ENCODE peak calls at places on chromosomes 6 and 20, in six cellular contexts. One of them, this sample, is unnamed. For H3K27me3 and H3K4me1, the result is how much of the 10 kb centered on the place peaks cover.

GRCh38 chr20:40019510-40019909 is 669.5 kb downstream of the MAFB start:
- DNase-seq in H1: no peak
- DNase-seq in vagina: no peak
- DNase-seq in tibial nerve: no peak
- DNase-seq in adrenal gland: no peak
- DNase-seq in transverse colon: no peak
- DNase-seq in this sample: no peak

GRCh38 chr6:134235937-134236751 is 81.8 kb downstream of the SGK1 start:
- DNase-seq in H1: no peak
- DNase-seq in tibial nerve: no peak
- DNase-seq in adrenal gland: no peak
- DNase-seq in vagina: no peak
- DNase-seq in transverse colon: no peak
- DNase-seq in this sample: no peak

GRCh38 chr6:152240983-152241766 is 396.0 kb downstream of the SYNE1 start:
- DNase-seq in H1: no peak
- DNase-seq in tibial nerve: no peak
- DNase-seq in adrenal gland: no peak
- DNase-seq in vagina: no peak
- DNase-seq in transverse colon: no peak
- DNase-seq in this sample: no peak

GRCh38 chr6:13412639-13413465 is 74.5 kb downstream of the GFOD1 start:
- DNase-seq in H1: no peak
- DNase-seq in vagina: no peak
- DNase-seq in transverse colon: no peak
- DNase-seq in adrenal gland: no peak
- DNase-seq in tibial nerve: no peak
- DNase-seq in this sample: no peak

GRCh38 chr20:4573564-4574355 is 147.9 kb upstream of the PRND start:
- DNase-seq in tibial nerve: no peak
- DNase-seq in transverse colon: no peak
- DNase-seq in vagina: no peak
- DNase-seq in adrenal gland: no peak
- DNase-seq in H1: no peak
- DNase-seq in this sample: no peak

GRCh38 chr6:131116755-131117360 is 18.4 kb upstream of the AKAP7 start:
- DNase-seq in tibial nerve: no peak
- DNase-seq in adrenal gland: no peak
- DNase-seq in H1: no peak
- DNase-seq in vagina: no peak
- DNase-seq in transverse colon: no peak
- DNase-seq in this sample: no peak

GRCh38 chr6:107866606-107867301 is 42.6 kb upstream of the SCML4 start:
- DNase-seq in adrenal gland: peak
- DNase-seq in tibial nerve: no peak
- DNase-seq in transverse colon: no peak
- DNase-seq in vagina: no peak
- DNase-seq in H1: no peak
- DNase-seq in this sample: no peak

GRCh38 chr6:113595921-113596376 is 261.2 kb upstream of the MARCKS start:
- DNase-seq in H1: no peak
- DNase-seq in transverse colon: no peak
- DNase-seq in vagina: no peak
- DNase-seq in adrenal gland: no peak
- DNase-seq in tibial nerve: no peak
- DNase-seq in this sample: no peak

GRCh38 chr20:57330998-57331397 is 1.4 kb downstream of the SPO11 start:
- DNase-seq in transverse colon: no peak
- DNase-seq in tibial nerve: no peak
- DNase-seq in adrenal gland: no peak
- DNase-seq in vagina: no peak
- DNase-seq in H1: no peak
- DNase-seq in this sample: no peak

GRCh38 chr6:38155144-38155543 is 335.6 kb downstream of the ZFAND3 start:
- DNase-seq in vagina: no peak
- DNase-seq in transverse colon: no peak
- DNase-seq in adrenal gland: no peak
- DNase-seq in tibial nerve: no peak
- DNase-seq in H1: no peak
- DNase-seq in this sample: no peak

GRCh38 chr6:121885399-121886152 is 450.1 kb downstream of the GJA1 start:
- DNase-seq in vagina: no peak
- DNase-seq in H1: no peak
- DNase-seq in adrenal gland: no peak
- DNase-seq in transverse colon: no peak
- DNase-seq in tibial nerve: no peak
- DNase-seq in this sample: no peak

GRCh38 chr6:89952696-89953095 is 58.4 kb downstream of the GJA10 start:
- DNase-seq in vagina: no peak
- DNase-seq in transverse colon: peak
- DNase-seq in H1: no peak
- DNase-seq in adrenal gland: no peak
- DNase-seq in tibial nerve: no peak
- DNase-seq in this sample: no peak

GRCh38 chr20:25195014-25195961 is at the start of gene ENTPD6:
- DNase-seq in vagina: no peak
- DNase-seq in transverse colon: peak
- DNase-seq in adrenal gland: peak
- DNase-seq in H1: peak
- DNase-seq in tibial nerve: peak
- DNase-seq in this sample: peak

GRCh38 chr20:36097331-36097730 is 57.2 kb upstream of the EPB41L1 start:
- DNase-seq in tibial nerve: no peak
- DNase-seq in transverse colon: peak
- DNase-seq in adrenal gland: no peak
- DNase-seq in H1: no peak
- DNase-seq in vagina: no peak
- DNase-seq in this sample: no peak

GRCh38 chr6:156830126-156830525 is 52.9 kb downstream of the ARID1B start:
- DNase-seq in H1: no peak
- DNase-seq in tibial nerve: no peak
- DNase-seq in adrenal gland: no peak
- DNase-seq in transverse colon: no peak
- DNase-seq in vagina: no peak
- DNase-seq in this sample: no peak

GRCh38 chr6:141426400-141426980 is 706.2 kb upstream of the GJE1 start:
- DNase-seq in adrenal gland: no peak
- DNase-seq in transverse colon: no peak
- DNase-seq in tibial nerve: no peak
- DNase-seq in vagina: no peak
- DNase-seq in H1: no peak
- DNase-seq in this sample: no peak

GRCh38 chr6:100553243-100553642 is 88.5 kb upstream of the SIM1 start:
- DNase-seq in vagina: no peak
- DNase-seq in tibial nerve: no peak
- DNase-seq in adrenal gland: no peak
- DNase-seq in transverse colon: no peak
- DNase-seq in H1: no peak
- DNase-seq in this sample: no peak

GRCh38 chr6:41371461-41371991 is 36.1 kb downstream of the NCR2 start:
- DNase-seq in H1: peak
- DNase-seq in tibial nerve: no peak
- DNase-seq in adrenal gland: peak
- DNase-seq in vagina: no peak
- DNase-seq in transverse colon: peak
- DNase-seq in this sample: no peak

GRCh38 chr20:51460569-51461265 is 81.8 kb downstream of the NFATC2 start:
- DNase-seq in transverse colon: no peak
- DNase-seq in H1: no peak
- DNase-seq in tibial nerve: no peak
- DNase-seq in vagina: no peak
- DNase-seq in adrenal gland: no peak
- DNase-seq in this sample: no peak

GRCh38 chr6:139613496-139613895 is 239.0 kb upstream of the CITED2 start:
- DNase-seq in transverse colon: no peak
- DNase-seq in tibial nerve: no peak
- DNase-seq in adrenal gland: no peak
- DNase-seq in H1: no peak
- DNase-seq in vagina: no peak
- DNase-seq in this sample: no peak

GRCh38 chr6:21110684-21111398 is 482.7 kb upstream of the SOX4 start:
- DNase-seq in transverse colon: no peak
- DNase-seq in vagina: no peak
- DNase-seq in H1: no peak
- DNase-seq in tibial nerve: no peak
- DNase-seq in adrenal gland: no peak
- DNase-seq in this sample: no peak

GRCh38 chr20:63758152-63758551 is 18.6 kb downstream of the SLC2A4RG start:
- DNase-seq in transverse colon: no peak
- DNase-seq in tibial nerve: no peak
- DNase-seq in H1: no peak
- DNase-seq in adrenal gland: no peak
- DNase-seq in vagina: no peak
- DNase-seq in this sample: no peak

GRCh38 chr20:63064310-63064709 is 57.5 kb upstream of the BHLHE23 start:
- DNase-seq in vagina: no peak
- DNase-seq in H1: peak
- DNase-seq in adrenal gland: no peak
- DNase-seq in transverse colon: no peak
- DNase-seq in tibial nerve: no peak
- DNase-seq in this sample: no peak

GRCh38 chr20:51372966-51373365 is 169.6 kb downstream of the NFATC2 start:
- DNase-seq in H1: no peak
- DNase-seq in transverse colon: no peak
- DNase-seq in tibial nerve: no peak
- DNase-seq in adrenal gland: no peak
- DNase-seq in vagina: no peak
- DNase-seq in this sample: no peak

GRCh38 chr6:140660295-140660694 is 1285.8 kb upstream of the CITED2 start:
- DNase-seq in vagina: no peak
- DNase-seq in H1: no peak
- DNase-seq in adrenal gland: no peak
- DNase-seq in transverse colon: no peak
- DNase-seq in tibial nerve: no peak
- DNase-seq in this sample: no peak

GRCh38 chr6:27592107-27592480 is 119.2 kb upstream of the ZNF184 start:
- DNase-seq in adrenal gland: no peak
- DNase-seq in vagina: no peak
- DNase-seq in transverse colon: no peak
- DNase-seq in tibial nerve: no peak
- DNase-seq in H1: no peak
- DNase-seq in this sample: no peak

GRCh38 chr20:21240394-21240793 is 62.7 kb upstream of the XRN2 start:
- DNase-seq in H1: no peak
- DNase-seq in vagina: no peak
- DNase-seq in adrenal gland: no peak
- DNase-seq in tibial nerve: no peak
- DNase-seq in transverse colon: no peak
- DNase-seq in this sample: no peak

GRCh38 chr6:67345946-67346345 is 1289.1 kb upstream of the ADGRB3 start:
- DNase-seq in adrenal gland: no peak
- DNase-seq in transverse colon: no peak
- DNase-seq in H1: no peak
- DNase-seq in vagina: no peak
- DNase-seq in tibial nerve: no peak
- DNase-seq in this sample: no peak

GRCh38 chr6:13395272-13396237 is 67.2 kb upstream of the TBC1D7 start:
- DNase-seq in tibial nerve: peak
- DNase-seq in vagina: no peak
- DNase-seq in adrenal gland: peak
- DNase-seq in H1: no peak
- DNase-seq in transverse colon: peak
- DNase-seq in this sample: peak

GRCh38 chr6:26216886-26217713 is 129.9 kb downstream of the HFE start:
- DNase-seq in H1: peak
- DNase-seq in vagina: no peak
- DNase-seq in tibial nerve: peak
- DNase-seq in transverse colon: peak
- DNase-seq in adrenal gland: peak
- DNase-seq in this sample: no peak
- TF ChIP-seq POLR2A in H1: peak
- TF ChIP-seq POLR2A in vagina: no peak
- TF ChIP-seq POLR2A in tibial nerve: peak
- TF ChIP-seq POLR2A in transverse colon: peak
- TF ChIP-seq POLR2A in adrenal gland: peak
- TF ChIP-seq POLR2A in this sample: no peak

GRCh38 chr6:137353346-137353745 is 134.2 kb upstream of the IFNGR1 start:
- DNase-seq in adrenal gland: no peak
- DNase-seq in tibial nerve: no peak
- DNase-seq in vagina: no peak
- DNase-seq in transverse colon: no peak
- DNase-seq in H1: no peak
- DNase-seq in this sample: no peak
- H3K27me3 ChIP-seq in adrenal gland: under half
- H3K27me3 ChIP-seq in tibial nerve: under half
- H3K27me3 ChIP-seq in vagina: under half
- H3K27me3 ChIP-seq in transverse colon: under half
- H3K27me3 ChIP-seq in H1: under half
- H3K27me3 ChIP-seq in this sample: under half

DNA sequence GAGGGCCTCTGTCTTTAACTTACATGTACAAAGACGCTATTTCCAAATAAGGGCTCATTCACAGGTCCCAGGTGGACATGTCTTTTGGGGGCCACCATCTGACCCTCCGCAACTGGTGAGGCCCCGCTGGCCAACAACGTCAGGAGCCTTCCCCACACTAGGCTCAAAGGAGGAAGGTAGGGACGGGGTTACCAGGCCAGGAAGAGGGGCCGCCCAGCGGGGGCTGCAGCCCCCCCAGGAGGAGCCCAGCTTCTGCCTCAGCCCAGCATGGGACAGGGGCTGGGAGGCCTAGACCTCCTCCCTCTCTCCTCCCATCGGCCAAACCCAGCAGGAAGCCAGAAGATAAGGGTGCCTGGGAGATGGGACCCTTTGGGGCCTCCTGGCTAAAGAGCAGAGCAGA is 142.7 kb downstream of the TAF4 start:
- DNase-seq in vagina: no peak
- DNase-seq in H1: no peak
- DNase-seq in adrenal gland: no peak
- DNase-seq in tibial nerve: no peak
- DNase-seq in transverse colon: no peak
- DNase-seq in this sample: no peak
- H3K4me1 ChIP-seq in vagina: under half
- H3K4me1 ChIP-seq in H1: under half
- H3K4me1 ChIP-seq in adrenal gland: under half
- H3K4me1 ChIP-seq in tibial nerve: under half
- H3K4me1 ChIP-seq in transverse colon: under half
- H3K4me1 ChIP-seq in this sample: under half

GRCh38 chr6:16729183-16729696 is 32.0 kb downstream of the ATXN1 start:
- DNase-seq in vagina: no peak
- DNase-seq in transverse colon: no peak
- DNase-seq in tibial nerve: no peak
- DNase-seq in adrenal gland: no peak
- DNase-seq in H1: no peak
- DNase-seq in this sample: no peak

GRCh38 chr6:16728513-16729182 is 32.6 kb downstream of the ATXN1 start:
- DNase-seq in adrenal gland: no peak
- DNase-seq in vagina: no peak
- DNase-seq in transverse colon: no peak
- DNase-seq in tibial nerve: no peak
- DNase-seq in H1: no peak
- DNase-seq in this sample: no peak

GRCh38 chr6:16730720-16731502 is 30.3 kb downstream of the ATXN1 start:
- DNase-seq in H1: no peak
- DNase-seq in vagina: no peak
- DNase-seq in adrenal gland: no peak
- DNase-seq in transverse colon: no peak
- DNase-seq in tibial nerve: no peak
- DNase-seq in this sample: no peak

GRCh38 chr6:16727996-16728395 is 33.3 kb downstream of the ATXN1 start:
- DNase-seq in H1: no peak
- DNase-seq in transverse colon: no peak
- DNase-seq in vagina: no peak
- DNase-seq in adrenal gland: peak
- DNase-seq in tibial nerve: no peak
- DNase-seq in this sample: no peak

GRCh38 chr6:16729744-16730143 is 31.5 kb downstream of the ATXN1 start:
- DNase-seq in adrenal gland: no peak
- DNase-seq in H1: no peak
- DNase-seq in vagina: no peak
- DNase-seq in tibial nerve: no peak
- DNase-seq in transverse colon: no peak
- DNase-seq in this sample: no peak
- TF ChIP-seq POLR2A in adrenal gland: no peak
- TF ChIP-seq POLR2A in H1: no peak
- TF ChIP-seq POLR2A in vagina: no peak
- TF ChIP-seq POLR2A in tibial nerve: no peak
- TF ChIP-seq POLR2A in transverse colon: no peak
- TF ChIP-seq POLR2A in this sample: no peak

This sample was measured in gastrocnemius medialis.